ENCODE peak calls at places on chromosomes 1 and 21, in seven cellular contexts. F, U, Y, L, T, A and P are unnamed samples.

GRCh38 chr1:45518910-45519309 is 2.8 kb downstream of the PRDX1 start:
- DNase-seq in F (no peak), U (no peak), Y (no peak), L (no peak), T (no peak), A (no peak), P (no peak)

GRCh38 chr1:167790117-167790516 is 68.3 kb downstream of the MPZL1 start:
- DNase-seq in F (no peak), U (no peak), Y (no peak), L (no peak), T (no peak), A (no peak), P (no peak)

GRCh38 chr1:162185299-162185698 is 115.8 kb downstream of the NOS1AP start:
- DNase-seq in F (no peak), U (no peak), Y (peak; percentile 53), L (no peak), T (no peak), A (no peak), P (no peak)

GRCh38 chr1:2225029-2225428 is 3.1 kb upstream of the SKI start:
- DNase-seq in F (no peak), U (no peak), Y (no peak), L (no peak), T (no peak), A (no peak), P (no peak)

GRCh38 chr1:73761559-73761958 is 436.4 kb downstream of the LRRIQ3 start:
- DNase-seq in F (no peak), U (no peak), Y (no peak), L (no peak), T (no peak), A (no peak), P (no peak)

GRCh38 chr1:247857069-247857985 is at the start of gene TRIM58:
- DNase-seq in F (no peak), U (peak; percentile 13), Y (peak; percentile 43), L (peak; percentile 46), T (no peak), A (peak; percentile 66), P (no peak)

GRCh38 chr1:91440845-91441244 is 36.2 kb upstream of the HFM1 start:
- DNase-seq in F (no peak), U (no peak), Y (peak; percentile 5), L (no peak), T (no peak), A (no peak), P (no peak)

GRCh38 chr1:174818951-174819350 is 180.8 kb upstream of the CACYBP start:
- DNase-seq in F (peak; percentile 41), U (no peak), Y (no peak), L (no peak), T (no peak), A (peak; percentile 14), P (no peak)

GRCh38 chr21:34243562-34243961 is 120.2 kb upstream of the KCNE2 start:
- DNase-seq in F (peak; percentile 11), U (peak; percentile 27), Y (peak; percentile 61), L (no peak), T (no peak), A (no peak), P (peak; percentile 58)

GRCh38 chr1:161185282-161185682 is 8.0 kb upstream of the B4GALT3 start:
- DNase-seq in F (peak; percentile 67), U (peak; percentile 88), Y (no peak), L (no peak), T (no peak), A (no peak), P (no peak)

GRCh38 chr1:63004868-63005267 is 220.9 kb downstream of the ATG4C start:
- DNase-seq in F (no peak), U (no peak), Y (peak; percentile 52), L (no peak), T (no peak), A (no peak), P (peak; percentile 39)

GRCh38 chr1:21338568-21339401 is 48.5 kb upstream of the ECE1 start:
- DNase-seq in F (peak; percentile 93), U (peak; percentile 91), Y (peak; percentile 82), L (no peak), T (no peak), A (no peak), P (no peak)

GRCh38 chr1:69738458-69738857 is 170.7 kb downstream of the LRRC7 start:
- DNase-seq in F (no peak), U (peak; percentile 46), Y (peak; percentile 52), L (no peak), T (no peak), A (no peak), P (no peak)

GRCh38 chr1:152197361-152197941 is 26.5 kb downstream of the HRNR start:
- DNase-seq in F (no peak), U (no peak), Y (no peak), L (no peak), T (no peak), A (no peak), P (no peak)
- H2AK5ac ChIP-seq in F (no peak overlapping the region), U (no peak overlapping the region), Y (no peak overlapping the region), L (no peak overlapping the region), T (no peak overlapping the region), A (no peak overlapping the region), P (no peak overlapping the region)

GRCh38 chr1:34320081-34320480 is 143.4 kb downstream of the C1orf94 start:
- DNase-seq in F (no peak), U (no peak), Y (no peak), L (no peak), T (no peak), A (no peak), P (no peak)
- H2AK5ac ChIP-seq in F (no peak overlapping the region), U (no peak overlapping the region), Y (no peak overlapping the region), L (no peak overlapping the region), T (no peak overlapping the region), A (no peak overlapping the region), P (no peak overlapping the region)

DNA sequence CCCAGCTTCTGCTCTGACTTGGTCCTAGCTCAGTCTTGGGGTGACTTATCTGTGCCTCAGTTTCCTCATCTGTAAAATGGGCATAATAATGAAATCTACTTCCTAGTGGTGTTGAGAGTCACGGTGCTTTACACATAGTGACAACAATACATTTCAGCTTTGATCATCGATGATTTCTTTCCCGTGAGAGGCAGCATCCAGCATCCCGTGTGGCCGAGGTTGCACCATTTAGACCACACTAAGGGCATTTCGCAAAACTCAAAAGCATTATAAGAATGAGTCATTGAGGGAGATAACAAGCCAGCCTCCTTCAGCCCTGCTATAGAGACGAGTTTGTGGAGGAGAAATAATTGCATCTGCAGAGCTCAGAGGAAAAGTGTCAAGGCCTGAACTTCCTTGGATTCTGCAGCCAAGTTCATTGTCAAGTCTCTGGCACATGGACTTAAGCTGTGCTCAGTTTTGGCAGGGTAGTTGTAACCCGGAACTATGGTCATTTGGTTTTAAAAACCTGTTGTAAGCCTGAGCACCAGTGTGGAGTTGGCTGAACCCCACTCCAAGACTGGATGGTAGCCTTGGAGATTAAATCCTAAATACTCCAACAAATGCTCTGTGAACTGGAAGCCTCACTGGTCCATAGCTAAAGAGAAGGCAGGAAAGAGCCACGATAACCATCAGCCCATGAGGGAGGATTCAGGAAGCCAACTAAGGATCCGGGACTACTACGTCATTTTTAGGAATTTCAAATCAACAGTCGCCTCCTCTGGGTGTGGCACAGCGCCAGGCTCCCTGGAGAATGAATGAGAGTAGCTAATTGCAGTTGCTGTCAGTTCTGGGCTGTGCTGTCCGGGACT is 64.2 kb downstream of the TCP10L start:
- DNase-seq in F (peak; percentile 97), U (peak; percentile 70), Y (no peak), L (no peak), T (no peak), A (peak; percentile 89), P (no peak)
- H2AK5ac ChIP-seq in F (peak overlapping the region; percentile 81), U (no peak overlapping the region), Y (no peak overlapping the region), L (no peak overlapping the region), T (peak overlapping the region; percentile 65), A (no peak overlapping the region), P (no peak overlapping the region)

DNA sequence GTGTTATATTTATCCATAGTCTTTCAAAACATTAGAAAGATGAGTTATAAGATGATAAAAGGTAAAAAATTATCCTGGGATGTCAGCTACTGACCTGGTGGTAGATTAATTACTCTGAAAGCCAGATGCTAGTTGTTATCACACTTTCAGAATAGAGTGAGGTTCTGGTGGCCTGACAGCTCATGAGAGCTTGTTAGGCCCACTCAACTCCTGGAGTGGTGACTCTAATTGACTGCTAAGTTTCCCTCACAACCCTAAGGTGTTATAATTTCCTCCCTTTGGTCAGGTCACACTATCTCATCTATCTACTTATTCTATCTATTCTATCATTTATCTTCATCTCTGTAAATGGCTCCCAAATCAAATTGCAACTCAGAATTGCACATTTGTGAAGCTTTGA is 90.1 kb downstream of the ZNF648 start:
- DNase-seq in F (no peak), U (no peak), Y (peak; percentile 84), L (no peak), T (no peak), A (no peak), P (no peak)
- H2AK5ac ChIP-seq in F (no peak overlapping the region), U (no peak overlapping the region), Y (no peak overlapping the region), L (no peak overlapping the region), T (no peak overlapping the region), A (no peak overlapping the region), P (no peak overlapping the region)